ENCODE peak calls at places on chromosome 6, in seven cellular contexts. S is mesendoderm; K is IMR-90; A is adrenal gland; D is fibroblast of the aortic adventitia; W is right atrium auricular region; O is Jurkat, Clone E6-1. T is an unnamed sample.

GRCh38 chr6:108260126-108260808 is 573 bp downstream of the SNX3 start:
- DNase-seq in S (peak), K (peak), A (peak), D (peak), W (peak), O (no peak), T (peak)

GRCh38 chr6:37171141-37171969 is 1.4 kb downstream of the PIM1 start:
- DNase-seq in S (peak), K (peak), A (peak), D (peak), W (peak), O (no peak), T (peak)

GRCh38 chr6:130167655-130168054 is 55.1 kb downstream of the SAMD3 start:
- DNase-seq in S (no peak), K (peak), A (no peak), D (peak), W (no peak), O (no peak), T (no peak)

GRCh38 chr6:93799226-93799625 is 379.9 kb upstream of the EPHA7 start:
- DNase-seq in S (no peak), K (no peak), A (no peak), D (peak), W (no peak), O (no peak), T (no peak)

GRCh38 chr6:170080828-170081368 is 210.0 kb downstream of the DLL1 start:
- DNase-seq in S (no peak), K (no peak), A (no peak), D (no peak), W (no peak), O (no peak), T (peak)

GRCh38 chr6:124466949-124467348 is 495.3 kb upstream of the RNF217 start:
- DNase-seq in S (no peak), K (no peak), A (no peak), D (no peak), W (no peak), O (no peak), T (no peak)

GRCh38 chr6:41345901-41346300 is 10.5 kb downstream of the NCR2 start:
- DNase-seq in S (no peak), K (no peak), A (no peak), D (no peak), W (no peak), O (no peak), T (no peak)

GRCh38 chr6:113909224-113909856 is 52.2 kb downstream of the MARCKS start:
- DNase-seq in S (peak), K (peak), A (no peak), D (peak), W (no peak), O (peak), T (no peak)

GRCh38 chr6:139927236-139927635 is 552.8 kb upstream of the CITED2 start:
- DNase-seq in S (no peak), K (peak), A (peak), D (peak), W (no peak), O (no peak), T (no peak)

GRCh38 chr6:170208651-170209353 is 82.1 kb downstream of the DLL1 start:
- DNase-seq in S (no peak), K (no peak), A (no peak), D (no peak), W (peak), O (no peak), T (peak)

GRCh38 chr6:65505736-65506135 is 201.3 kb downstream of the EYS start:
- DNase-seq in S (no peak), K (no peak), A (no peak), D (no peak), W (no peak), O (no peak), T (no peak)

GRCh38 chr6:90251295-90251992 is 45.2 kb downstream of the BACH2 start:
- DNase-seq in S (no peak), K (peak), A (no peak), D (no peak), W (no peak), O (no peak), T (no peak)

GRCh38 chr6:139256087-139256486 is 35.7 kb downstream of the TXLNB start:
- DNase-seq in S (no peak), K (peak), A (no peak), D (peak), W (no peak), O (no peak), T (peak)

GRCh38 chr6:33787954-33788693 is 806 bp downstream of the LEMD2 start:
- DNase-seq in S (peak), K (peak), A (peak), D (peak), W (peak), O (peak), T (peak)

GRCh38 chr6:33784787-33785186 is 4.1 kb downstream of the LEMD2 start:
- DNase-seq in S (no peak), K (no peak), A (no peak), D (no peak), W (no peak), O (no peak), T (no peak)

GRCh38 chr6:33785766-33786165 is 3.2 kb downstream of the LEMD2 start:
- DNase-seq in S (peak), K (peak), A (no peak), D (peak), W (no peak), O (no peak), T (no peak)

GRCh38 chr6:33787336-33787953 is 1.5 kb downstream of the LEMD2 start:
- DNase-seq in S (peak), K (peak), A (peak), D (peak), W (no peak), O (no peak), T (no peak)

DNA sequence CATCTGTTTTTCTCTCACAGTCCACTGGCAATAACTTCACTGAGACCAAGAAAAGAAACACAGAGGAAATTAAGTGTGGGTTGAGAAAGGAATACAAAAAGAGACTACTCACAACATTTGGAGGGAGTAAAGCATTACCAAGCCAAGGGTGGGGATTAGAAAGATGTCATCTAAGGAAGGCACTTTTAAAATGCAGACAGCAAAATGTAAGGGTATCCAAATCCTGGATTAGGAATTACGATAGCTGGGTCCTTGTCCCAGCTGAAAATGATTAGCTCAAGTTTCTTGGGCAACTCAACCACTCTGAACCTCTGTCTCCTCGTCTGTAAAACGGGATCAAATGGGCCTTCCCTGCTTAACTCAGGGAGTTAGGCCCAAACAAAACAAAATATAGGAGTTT is 2.2 kb downstream of the LEMD2 start:
- DNase-seq in S (no peak), K (no peak), A (no peak), D (peak), W (no peak), O (no peak), T (no peak)
- H3K4me3 ChIP-seq in S (no peak), K (no peak), A (no peak), D (peak), W (no peak), O (no peak), T (no peak)

GRCh38 chr6:39314273-39314790 is at the start of gene KCNK17:
- DNase-seq in S (peak), K (no peak), A (no peak), D (no peak), W (no peak), O (peak), T (no peak)
- H3K4me3 ChIP-seq in S (peak), K (no peak), A (no peak), D (no peak), W (peak), O (peak), T (peak)

GRCh38 chr6:33248932-33249731 is 22.5 kb downstream of the VPS52 start:
- DNase-seq in S (peak), K (peak), A (peak), D (peak), W (peak), O (peak), T (peak)

GRCh38 chr6:33249732-33250625 is 21.7 kb downstream of the VPS52 start:
- DNase-seq in S (no peak), K (peak), A (peak), D (peak), W (no peak), O (no peak), T (no peak)

GRCh38 chr6:33252758-33253157 is 18.9 kb downstream of the VPS52 start:
- DNase-seq in S (no peak), K (no peak), A (no peak), D (no peak), W (no peak), O (no peak), T (no peak)

GRCh38 chr6:33251390-33252012 is 20.2 kb downstream of the VPS52 start:
- DNase-seq in S (no peak), K (peak), A (no peak), D (no peak), W (no peak), O (no peak), T (no peak)

GRCh38 chr6:33250731-33251130 is 20.9 kb downstream of the VPS52 start:
- DNase-seq in S (no peak), K (no peak), A (no peak), D (no peak), W (no peak), O (no peak), T (no peak)
- H3K4me3 ChIP-seq in S (no peak), K (no peak), A (no peak), D (peak), W (no peak), O (no peak), T (no peak)

GRCh38 chr6:27651371-27651732 is 178.4 kb upstream of the ZNF184 start:
- DNase-seq in S (peak), K (no peak), A (no peak), D (no peak), W (no peak), O (no peak), T (no peak)

DNA sequence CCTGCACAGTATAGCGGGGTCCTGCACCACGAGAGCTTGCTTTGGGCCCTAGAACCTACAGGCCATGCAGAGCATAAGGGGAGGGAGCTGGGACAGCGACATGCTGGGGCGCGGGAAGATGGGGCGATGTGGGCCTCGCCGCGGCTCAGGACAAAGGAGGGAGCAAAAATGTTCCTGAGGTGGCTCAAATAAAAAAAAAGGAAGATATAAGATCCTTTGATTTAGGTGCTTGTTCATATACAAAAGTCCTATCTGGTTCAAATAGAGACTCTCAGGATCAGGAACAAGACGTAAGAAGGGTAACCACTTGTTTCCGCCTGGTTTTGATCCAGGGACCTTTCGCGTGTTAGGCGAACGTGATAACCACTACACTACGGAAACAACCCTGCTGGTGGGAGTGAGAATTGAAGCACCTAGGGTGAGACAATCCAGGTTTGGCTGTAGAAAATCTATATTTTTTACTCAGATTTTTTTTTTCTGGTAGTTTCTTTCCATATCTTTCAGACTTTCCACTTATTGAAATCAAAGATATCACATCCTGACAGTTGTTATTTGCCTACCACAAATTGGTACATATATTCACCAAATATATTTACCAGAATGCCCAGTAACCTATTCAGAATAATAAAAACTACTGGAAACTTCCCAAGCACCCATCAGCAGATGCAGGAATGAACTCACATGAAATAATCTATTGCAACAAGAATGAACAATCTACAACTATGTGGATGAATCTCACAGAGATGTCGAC is 177.9 kb upstream of the ZNF184 start:
- DNase-seq in S (peak), K (peak), A (no peak), D (peak), W (no peak), O (peak), T (no peak)
- H3K4me3 ChIP-seq in S (peak), K (no peak), A (no peak), D (no peak), W (no peak), O (no peak), T (no peak)

DNA sequence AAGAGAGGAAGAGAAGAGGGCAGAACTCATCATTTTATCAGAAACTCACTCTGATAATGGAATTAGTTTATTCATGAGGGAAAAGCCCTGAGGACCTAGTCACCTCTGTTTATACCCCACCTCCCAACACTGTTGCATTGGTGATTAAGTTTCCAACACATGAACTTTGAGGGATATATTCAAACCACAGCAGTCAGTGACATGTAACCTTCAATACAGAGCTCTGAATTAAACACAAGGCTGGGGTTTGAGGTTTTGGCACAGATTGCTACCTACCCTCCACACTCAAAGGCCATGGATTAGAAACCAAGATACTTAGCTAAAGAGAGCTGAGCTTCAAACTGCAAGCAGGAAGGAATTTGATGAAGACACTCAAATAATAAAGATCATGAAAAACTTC is 48.5 kb upstream of the MOCS1 start:
- DNase-seq in S (no peak), K (no peak), A (no peak), D (no peak), W (no peak), O (peak), T (no peak)
- H3K4me3 ChIP-seq in S (no peak), K (no peak), A (no peak), D (no peak), W (no peak), O (no peak), T (no peak)

DNA sequence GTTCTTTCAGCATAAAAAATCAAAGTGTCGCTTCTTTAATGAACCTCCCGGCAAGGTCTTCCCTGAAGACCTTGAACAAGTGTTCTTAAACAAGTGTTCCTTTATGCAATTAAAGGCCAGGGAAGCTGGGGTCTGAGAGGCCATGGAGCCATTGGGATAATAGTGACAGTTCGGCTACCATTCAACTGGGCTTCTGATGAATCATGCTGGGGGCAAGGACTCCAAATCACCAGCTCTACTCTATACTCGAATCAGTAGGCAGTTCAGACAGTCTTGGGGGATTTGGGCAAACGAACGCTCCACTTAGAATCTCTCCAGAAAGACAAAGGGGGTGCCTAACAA is 34.7 kb upstream of the EZR start:
- DNase-seq in S (no peak), K (no peak), A (no peak), D (no peak), W (no peak), O (no peak), T (no peak)
- H3K4me3 ChIP-seq in S (no peak), K (no peak), A (no peak), D (no peak), W (no peak), O (peak), T (no peak)